ENCODE peak calls at places on chromosomes 16 and 17, in ten cellular contexts. One of them, this sample, is unnamed.

GRCh38 chr17:17419166-17419565 is 57.6 kb upstream of the MED9 start:
- DNase-seq in EL: no peak
- DNase-seq in cardiac muscle cell: no peak
- DNase-seq in NT2/D1: no peak
- DNase-seq in NCI-H1048: no peak
- DNase-seq in activated naive CD8-positive, alpha-beta T cell treated with anti-CD3 and anti-CD28 coated beads, Interleukin-2, amount 10 ng/mL, durations not matched to agents 7 days and 5 days: no peak
- DNase-seq in AG04449: no peak
- DNase-seq in progenitor cell of endocrine pancreas: no peak
- DNase-seq in COR-L47: no peak
- DNase-seq in C1 segment of cervical spinal cord: no peak
- DNase-seq in this sample: no peak

GRCh38 chr16:23663918-23664317 is 14.8 kb upstream of the PLK1 start:
- DNase-seq in EL: no peak
- DNase-seq in cardiac muscle cell: no peak
- DNase-seq in NT2/D1: no peak
- DNase-seq in NCI-H1048: no peak
- DNase-seq in activated naive CD8-positive, alpha-beta T cell treated with anti-CD3 and anti-CD28 coated beads, Interleukin-2, amount 10 ng/mL, durations not matched to agents 7 days and 5 days: no peak
- DNase-seq in AG04449: no peak
- DNase-seq in progenitor cell of endocrine pancreas: no peak
- DNase-seq in COR-L47: no peak
- DNase-seq in C1 segment of cervical spinal cord: no peak
- DNase-seq in this sample: no peak

GRCh38 chr16:22977294-22977697 is 163.3 kb downstream of the HS3ST2 start:
- DNase-seq in EL: no peak
- DNase-seq in cardiac muscle cell: peak
- DNase-seq in NT2/D1: no peak
- DNase-seq in NCI-H1048: no peak
- DNase-seq in activated naive CD8-positive, alpha-beta T cell treated with anti-CD3 and anti-CD28 coated beads, Interleukin-2, amount 10 ng/mL, durations not matched to agents 7 days and 5 days: no peak
- DNase-seq in AG04449: no peak
- DNase-seq in progenitor cell of endocrine pancreas: no peak
- DNase-seq in COR-L47: no peak
- DNase-seq in C1 segment of cervical spinal cord: no peak
- DNase-seq in this sample: no peak

GRCh38 chr17:70848785-70849184 is 679.5 kb downstream of the KCNJ2 start:
- DNase-seq in EL: peak
- DNase-seq in cardiac muscle cell: no peak
- DNase-seq in NT2/D1: no peak
- DNase-seq in NCI-H1048: no peak
- DNase-seq in activated naive CD8-positive, alpha-beta T cell treated with anti-CD3 and anti-CD28 coated beads, Interleukin-2, amount 10 ng/mL, durations not matched to agents 7 days and 5 days: no peak
- DNase-seq in AG04449: no peak
- DNase-seq in progenitor cell of endocrine pancreas: no peak
- DNase-seq in COR-L47: no peak
- DNase-seq in C1 segment of cervical spinal cord: no peak
- DNase-seq in this sample: no peak

GRCh38 chr17:17710728-17711541 is 29.7 kb downstream of the RAI1 start:
- DNase-seq in EL: peak
- DNase-seq in cardiac muscle cell: no peak
- DNase-seq in NT2/D1: peak
- DNase-seq in NCI-H1048: no peak
- DNase-seq in activated naive CD8-positive, alpha-beta T cell treated with anti-CD3 and anti-CD28 coated beads, Interleukin-2, amount 10 ng/mL, durations not matched to agents 7 days and 5 days: no peak
- DNase-seq in AG04449: peak
- DNase-seq in progenitor cell of endocrine pancreas: peak
- DNase-seq in COR-L47: no peak
- DNase-seq in C1 segment of cervical spinal cord: no peak
- DNase-seq in this sample: peak

GRCh38 chr16:56634715-56635440 is 2.4 kb downstream of the MT1M start:
- DNase-seq in EL: no peak
- DNase-seq in cardiac muscle cell: no peak
- DNase-seq in NT2/D1: no peak
- DNase-seq in NCI-H1048: no peak
- DNase-seq in activated naive CD8-positive, alpha-beta T cell treated with anti-CD3 and anti-CD28 coated beads, Interleukin-2, amount 10 ng/mL, durations not matched to agents 7 days and 5 days: no peak
- DNase-seq in AG04449: no peak
- DNase-seq in progenitor cell of endocrine pancreas: no peak
- DNase-seq in COR-L47: no peak
- DNase-seq in C1 segment of cervical spinal cord: no peak
- DNase-seq in this sample: no peak

GRCh38 chr16:84247341-84247740 is 7.5 kb upstream of the KCNG4 start:
- DNase-seq in EL: peak
- DNase-seq in cardiac muscle cell: no peak
- DNase-seq in NT2/D1: no peak
- DNase-seq in NCI-H1048: no peak
- DNase-seq in activated naive CD8-positive, alpha-beta T cell treated with anti-CD3 and anti-CD28 coated beads, Interleukin-2, amount 10 ng/mL, durations not matched to agents 7 days and 5 days: no peak
- DNase-seq in AG04449: no peak
- DNase-seq in progenitor cell of endocrine pancreas: no peak
- DNase-seq in COR-L47: no peak
- DNase-seq in C1 segment of cervical spinal cord: no peak
- DNase-seq in this sample: no peak

GRCh38 chr16:62664566-62664965 is 628.3 kb upstream of the CDH8 start:
- DNase-seq in EL: no peak
- DNase-seq in cardiac muscle cell: no peak
- DNase-seq in NT2/D1: no peak
- DNase-seq in NCI-H1048: no peak
- DNase-seq in activated naive CD8-positive, alpha-beta T cell treated with anti-CD3 and anti-CD28 coated beads, Interleukin-2, amount 10 ng/mL, durations not matched to agents 7 days and 5 days: no peak
- DNase-seq in AG04449: no peak
- DNase-seq in progenitor cell of endocrine pancreas: no peak
- DNase-seq in COR-L47: no peak
- DNase-seq in C1 segment of cervical spinal cord: no peak
- DNase-seq in this sample: no peak

GRCh38 chr17:46044286-46044928 is 45.4 kb downstream of the STH start:
- DNase-seq in EL: peak
- DNase-seq in cardiac muscle cell: peak
- DNase-seq in NT2/D1: peak
- DNase-seq in NCI-H1048: peak
- DNase-seq in activated naive CD8-positive, alpha-beta T cell treated with anti-CD3 and anti-CD28 coated beads, Interleukin-2, amount 10 ng/mL, durations not matched to agents 7 days and 5 days: no peak
- DNase-seq in AG04449: peak
- DNase-seq in progenitor cell of endocrine pancreas: no peak
- DNase-seq in COR-L47: peak
- DNase-seq in C1 segment of cervical spinal cord: peak
- DNase-seq in this sample: peak

GRCh38 chr17:22507823-22508222 is 815.5 kb downstream of the KCNJ18 start:
- DNase-seq in EL: no peak
- DNase-seq in cardiac muscle cell: no peak
- DNase-seq in NT2/D1: peak
- DNase-seq in NCI-H1048: no peak
- DNase-seq in activated naive CD8-positive, alpha-beta T cell treated with anti-CD3 and anti-CD28 coated beads, Interleukin-2, amount 10 ng/mL, durations not matched to agents 7 days and 5 days: no peak
- DNase-seq in AG04449: no peak
- DNase-seq in progenitor cell of endocrine pancreas: no peak
- DNase-seq in COR-L47: no peak
- DNase-seq in C1 segment of cervical spinal cord: no peak
- DNase-seq in this sample: no peak

GRCh38 chr16:66503030-66503429 is 46.9 kb downstream of the TK2 start:
- DNase-seq in EL: no peak
- DNase-seq in cardiac muscle cell: no peak
- DNase-seq in NT2/D1: no peak
- DNase-seq in NCI-H1048: no peak
- DNase-seq in activated naive CD8-positive, alpha-beta T cell treated with anti-CD3 and anti-CD28 coated beads, Interleukin-2, amount 10 ng/mL, durations not matched to agents 7 days and 5 days: no peak
- DNase-seq in AG04449: no peak
- DNase-seq in progenitor cell of endocrine pancreas: no peak
- DNase-seq in COR-L47: no peak
- DNase-seq in C1 segment of cervical spinal cord: peak
- DNase-seq in this sample: peak

GRCh38 chr16:71781741-71782140 is 26.9 kb downstream of the AP1G1 start:
- DNase-seq in EL: peak
- DNase-seq in cardiac muscle cell: no peak
- DNase-seq in NT2/D1: no peak
- DNase-seq in NCI-H1048: no peak
- DNase-seq in activated naive CD8-positive, alpha-beta T cell treated with anti-CD3 and anti-CD28 coated beads, Interleukin-2, amount 10 ng/mL, durations not matched to agents 7 days and 5 days: no peak
- DNase-seq in AG04449: no peak
- DNase-seq in progenitor cell of endocrine pancreas: no peak
- DNase-seq in COR-L47: no peak
- DNase-seq in C1 segment of cervical spinal cord: no peak
- DNase-seq in this sample: no peak

GRCh38 chr17:82780981-82781893 is 29.4 kb downstream of the TBCD start:
- DNase-seq in EL: no peak
- DNase-seq in cardiac muscle cell: no peak
- DNase-seq in NT2/D1: no peak
- DNase-seq in NCI-H1048: no peak
- DNase-seq in activated naive CD8-positive, alpha-beta T cell treated with anti-CD3 and anti-CD28 coated beads, Interleukin-2, amount 10 ng/mL, durations not matched to agents 7 days and 5 days: no peak
- DNase-seq in AG04449: no peak
- DNase-seq in progenitor cell of endocrine pancreas: no peak
- DNase-seq in COR-L47: no peak
- DNase-seq in C1 segment of cervical spinal cord: no peak
- DNase-seq in this sample: no peak

GRCh38 chr16:19127674-19128131 is 13.9 kb downstream of the ITPRIPL2 start:
- DNase-seq in EL: no peak
- DNase-seq in cardiac muscle cell: no peak
- DNase-seq in NT2/D1: no peak
- DNase-seq in NCI-H1048: no peak
- DNase-seq in activated naive CD8-positive, alpha-beta T cell treated with anti-CD3 and anti-CD28 coated beads, Interleukin-2, amount 10 ng/mL, durations not matched to agents 7 days and 5 days: no peak
- DNase-seq in AG04449: no peak
- DNase-seq in progenitor cell of endocrine pancreas: no peak
- DNase-seq in COR-L47: no peak
- DNase-seq in C1 segment of cervical spinal cord: no peak
- DNase-seq in this sample: no peak

GRCh38 chr16:6976716-6977115 is 355.9 kb upstream of the RBFOX1 start:
- DNase-seq in EL: no peak
- DNase-seq in cardiac muscle cell: no peak
- DNase-seq in NT2/D1: no peak
- DNase-seq in NCI-H1048: no peak
- DNase-seq in activated naive CD8-positive, alpha-beta T cell treated with anti-CD3 and anti-CD28 coated beads, Interleukin-2, amount 10 ng/mL, durations not matched to agents 7 days and 5 days: no peak
- DNase-seq in AG04449: no peak
- DNase-seq in progenitor cell of endocrine pancreas: no peak
- DNase-seq in COR-L47: no peak
- DNase-seq in C1 segment of cervical spinal cord: no peak
- DNase-seq in this sample: no peak

GRCh38 chr16:6541262-6541661 is 791.4 kb upstream of the RBFOX1 start:
- DNase-seq in EL: no peak
- DNase-seq in cardiac muscle cell: peak
- DNase-seq in NT2/D1: no peak
- DNase-seq in NCI-H1048: no peak
- DNase-seq in activated naive CD8-positive, alpha-beta T cell treated with anti-CD3 and anti-CD28 coated beads, Interleukin-2, amount 10 ng/mL, durations not matched to agents 7 days and 5 days: no peak
- DNase-seq in AG04449: no peak
- DNase-seq in progenitor cell of endocrine pancreas: no peak
- DNase-seq in COR-L47: no peak
- DNase-seq in C1 segment of cervical spinal cord: no peak
- DNase-seq in this sample: no peak

GRCh38 chr16:27491894-27492587 is 57.7 kb downstream of the GTF3C1 start:
- DNase-seq in EL: peak
- DNase-seq in cardiac muscle cell: no peak
- DNase-seq in NT2/D1: no peak
- DNase-seq in NCI-H1048: no peak
- DNase-seq in activated naive CD8-positive, alpha-beta T cell treated with anti-CD3 and anti-CD28 coated beads, Interleukin-2, amount 10 ng/mL, durations not matched to agents 7 days and 5 days: no peak
- DNase-seq in AG04449: no peak
- DNase-seq in progenitor cell of endocrine pancreas: no peak
- DNase-seq in COR-L47: no peak
- DNase-seq in C1 segment of cervical spinal cord: no peak
- DNase-seq in this sample: no peak

GRCh38 chr17:75428775-75429469 is 23.4 kb upstream of the GRB2 start:
- DNase-seq in EL: peak
- DNase-seq in cardiac muscle cell: no peak
- DNase-seq in NT2/D1: no peak
- DNase-seq in NCI-H1048: no peak
- DNase-seq in activated naive CD8-positive, alpha-beta T cell treated with anti-CD3 and anti-CD28 coated beads, Interleukin-2, amount 10 ng/mL, durations not matched to agents 7 days and 5 days: no peak
- DNase-seq in AG04449: peak
- DNase-seq in progenitor cell of endocrine pancreas: no peak
- DNase-seq in COR-L47: no peak
- DNase-seq in C1 segment of cervical spinal cord: no peak
- DNase-seq in this sample: no peak

GRCh38 chr17:34658796-34659195 is 79.4 kb downstream of the TMEM132E start:
- DNase-seq in EL: no peak
- DNase-seq in cardiac muscle cell: no peak
- DNase-seq in NT2/D1: no peak
- DNase-seq in NCI-H1048: no peak
- DNase-seq in activated naive CD8-positive, alpha-beta T cell treated with anti-CD3 and anti-CD28 coated beads, Interleukin-2, amount 10 ng/mL, durations not matched to agents 7 days and 5 days: no peak
- DNase-seq in AG04449: no peak
- DNase-seq in progenitor cell of endocrine pancreas: no peak
- DNase-seq in COR-L47: peak
- DNase-seq in C1 segment of cervical spinal cord: no peak
- DNase-seq in this sample: no peak

GRCh38 chr17:8354196-8354595 is 14.6 kb downstream of the ODF4 start:
- DNase-seq in EL: no peak
- DNase-seq in cardiac muscle cell: no peak
- DNase-seq in NT2/D1: no peak
- DNase-seq in NCI-H1048: no peak
- DNase-seq in activated naive CD8-positive, alpha-beta T cell treated with anti-CD3 and anti-CD28 coated beads, Interleukin-2, amount 10 ng/mL, durations not matched to agents 7 days and 5 days: no peak
- DNase-seq in AG04449: no peak
- DNase-seq in progenitor cell of endocrine pancreas: no peak
- DNase-seq in COR-L47: no peak
- DNase-seq in C1 segment of cervical spinal cord: no peak
- DNase-seq in this sample: no peak

GRCh38 chr16:88505405-88506082 is 52.5 kb downstream of the ZFPM1 start:
- DNase-seq in EL: peak
- DNase-seq in cardiac muscle cell: peak
- DNase-seq in NT2/D1: peak
- DNase-seq in NCI-H1048: peak
- DNase-seq in activated naive CD8-positive, alpha-beta T cell treated with anti-CD3 and anti-CD28 coated beads, Interleukin-2, amount 10 ng/mL, durations not matched to agents 7 days and 5 days: peak
- DNase-seq in AG04449: no peak
- DNase-seq in progenitor cell of endocrine pancreas: no peak
- DNase-seq in COR-L47: peak
- DNase-seq in C1 segment of cervical spinal cord: no peak
- DNase-seq in this sample: no peak

GRCh38 chr17:74728702-74729075 is 8.4 kb upstream of the RAB37 start:
- DNase-seq in EL: no peak
- DNase-seq in cardiac muscle cell: no peak
- DNase-seq in NT2/D1: no peak
- DNase-seq in NCI-H1048: no peak
- DNase-seq in activated naive CD8-positive, alpha-beta T cell treated with anti-CD3 and anti-CD28 coated beads, Interleukin-2, amount 10 ng/mL, durations not matched to agents 7 days and 5 days: no peak
- DNase-seq in AG04449: no peak
- DNase-seq in progenitor cell of endocrine pancreas: no peak
- DNase-seq in COR-L47: no peak
- DNase-seq in C1 segment of cervical spinal cord: no peak
- DNase-seq in this sample: no peak

GRCh38 chr17:63954402-63955063 is 18.2 kb downstream of the SCN4A start:
- DNase-seq in EL: no peak
- DNase-seq in cardiac muscle cell: no peak
- DNase-seq in NT2/D1: no peak
- DNase-seq in NCI-H1048: no peak
- DNase-seq in activated naive CD8-positive, alpha-beta T cell treated with anti-CD3 and anti-CD28 coated beads, Interleukin-2, amount 10 ng/mL, durations not matched to agents 7 days and 5 days: no peak
- DNase-seq in AG04449: no peak
- DNase-seq in progenitor cell of endocrine pancreas: no peak
- DNase-seq in COR-L47: peak
- DNase-seq in C1 segment of cervical spinal cord: no peak
- DNase-seq in this sample: no peak

GRCh38 chr16:8686031-8686621 is 11.7 kb downstream of the ABAT start:
- DNase-seq in EL: no peak
- DNase-seq in cardiac muscle cell: peak
- DNase-seq in NT2/D1: no peak
- DNase-seq in NCI-H1048: no peak
- DNase-seq in activated naive CD8-positive, alpha-beta T cell treated with anti-CD3 and anti-CD28 coated beads, Interleukin-2, amount 10 ng/mL, durations not matched to agents 7 days and 5 days: no peak
- DNase-seq in AG04449: no peak
- DNase-seq in progenitor cell of endocrine pancreas: no peak
- DNase-seq in COR-L47: no peak
- DNase-seq in C1 segment of cervical spinal cord: peak
- DNase-seq in this sample: no peak

GRCh38 chr16:46632778-46633733 is 11.9 kb upstream of the SHCBP1 start:
- DNase-seq in EL: no peak
- DNase-seq in cardiac muscle cell: peak
- DNase-seq in NT2/D1: no peak
- DNase-seq in NCI-H1048: no peak
- DNase-seq in activated naive CD8-positive, alpha-beta T cell treated with anti-CD3 and anti-CD28 coated beads, Interleukin-2, amount 10 ng/mL, durations not matched to agents 7 days and 5 days: no peak
- DNase-seq in AG04449: no peak
- DNase-seq in progenitor cell of endocrine pancreas: peak
- DNase-seq in COR-L47: no peak
- DNase-seq in C1 segment of cervical spinal cord: no peak
- DNase-seq in this sample: no peak

GRCh38 chr17:78677303-78678219 is 100.4 kb upstream of the DNAH17 start:
- DNase-seq in EL: no peak
- DNase-seq in cardiac muscle cell: no peak
- DNase-seq in NT2/D1: no peak
- DNase-seq in NCI-H1048: no peak
- DNase-seq in activated naive CD8-positive, alpha-beta T cell treated with anti-CD3 and anti-CD28 coated beads, Interleukin-2, amount 10 ng/mL, durations not matched to agents 7 days and 5 days: no peak
- DNase-seq in AG04449: no peak
- DNase-seq in progenitor cell of endocrine pancreas: no peak
- DNase-seq in COR-L47: no peak
- DNase-seq in C1 segment of cervical spinal cord: no peak
- DNase-seq in this sample: no peak

GRCh38 chr17:78759203-78759968 is 22.7 kb downstream of the CYTH1 start:
- DNase-seq in EL: no peak
- DNase-seq in cardiac muscle cell: no peak
- DNase-seq in NT2/D1: no peak
- DNase-seq in NCI-H1048: no peak
- DNase-seq in activated naive CD8-positive, alpha-beta T cell treated with anti-CD3 and anti-CD28 coated beads, Interleukin-2, amount 10 ng/mL, durations not matched to agents 7 days and 5 days: peak
- DNase-seq in AG04449: no peak
- DNase-seq in progenitor cell of endocrine pancreas: no peak
- DNase-seq in COR-L47: peak
- DNase-seq in C1 segment of cervical spinal cord: no peak
- DNase-seq in this sample: no peak

GRCh38 chr17:80811181-80812105 is 180.2 kb upstream of the CHMP6 start:
- DNase-seq in EL: no peak
- DNase-seq in cardiac muscle cell: no peak
- DNase-seq in NT2/D1: no peak
- DNase-seq in NCI-H1048: no peak
- DNase-seq in activated naive CD8-positive, alpha-beta T cell treated with anti-CD3 and anti-CD28 coated beads, Interleukin-2, amount 10 ng/mL, durations not matched to agents 7 days and 5 days: peak
- DNase-seq in AG04449: no peak
- DNase-seq in progenitor cell of endocrine pancreas: no peak
- DNase-seq in COR-L47: no peak
- DNase-seq in C1 segment of cervical spinal cord: no peak
- DNase-seq in this sample: no peak